ENCODE peak calls at places on chromosomes 16 and 17, in nine cellular contexts. J is pulmonary artery endothelial cell; O is C1 segment of cervical spinal cord; X is endodermal cell; L is GM23248; T is effector CD8-positive, alpha-beta T cell; A is H7; F is GM03348; W is activated naive CD8-positive, alpha-beta T cell treated with anti-CD3 and anti-CD28 coated beads, Interleukin-2, amount 50 U/mL, for 24 hours. N is an unnamed sample.

GRCh38 chr17:77741109-77741508 is 217.4 kb upstream of the TNRC6C start:
- DNase-seq in J (no peak), O (no peak), X (peak), L (no peak), T (peak), A (peak), F (no peak), W (peak), N (no peak)

GRCh38 chr17:45314761-45315549 is 1.9 kb downstream of the MAP3K14 start:
- DNase-seq in J (no peak), O (no peak), X (no peak), L (peak), T (no peak), A (no peak), F (no peak), W (no peak), N (no peak)

GRCh38 chr17:40622509-40622928 is 25.1 kb downstream of the SMARCE1 start:
- DNase-seq in J (no peak), O (no peak), X (no peak), L (no peak), T (no peak), A (no peak), F (no peak), W (peak), N (no peak)

GRCh38 chr16:50326835-50327465 is 41.8 kb downstream of the BRD7 start:
- DNase-seq in J (no peak), O (no peak), X (peak), L (peak), T (peak), A (peak), F (peak), W (peak), N (peak)

GRCh38 chr16:11725457-11725856 is 17.2 kb downstream of the TXNDC11 start:
- DNase-seq in J (no peak), O (no peak), X (no peak), L (peak), T (no peak), A (no peak), F (no peak), W (no peak), N (no peak)

GRCh38 chr16:70685938-70686375 is at the start of gene MTSS2:
- DNase-seq in J (no peak), O (peak), X (peak), L (peak), T (peak), A (peak), F (peak), W (peak), N (peak)

GRCh38 chr17:49575524-49576120 is at the start of gene NXPH3:
- DNase-seq in J (no peak), O (no peak), X (peak), L (peak), T (peak), A (peak), F (peak), W (peak), N (peak)

GRCh38 chr16:2752850-2753522 is 548 bp downstream of the SRRM2 start:
- DNase-seq in J (no peak), O (peak), X (no peak), L (peak), T (peak), A (peak), F (peak), W (peak), N (peak)

GRCh38 chr16:58197314-58198012 is 443 bp downstream of the CSNK2A2 start:
- DNase-seq in J (no peak), O (no peak), X (peak), L (peak), T (no peak), A (peak), F (peak), W (no peak), N (no peak)

GRCh38 chr17:73323622-73324455 is 12.0 kb upstream of the CDC42EP4 start:
- DNase-seq in J (no peak), O (no peak), X (peak), L (peak), T (no peak), A (peak), F (no peak), W (no peak), N (peak)

GRCh38 chr17:21170829-21171228 is 43.1 kb downstream of the TMEM11 start:
- DNase-seq in J (no peak), O (no peak), X (no peak), L (no peak), T (no peak), A (peak), F (peak), W (no peak), N (peak)

GRCh38 chr17:44005865-44006580 is 1.6 kb downstream of the NAGS start:
- DNase-seq in J (no peak), O (no peak), X (peak), L (peak), T (peak), A (peak), F (peak), W (peak), N (no peak)

GRCh38 chr16:74652249-74652648 is 14.4 kb downstream of the RFWD3 start:
- DNase-seq in J (no peak), O (no peak), X (no peak), L (no peak), T (no peak), A (no peak), F (no peak), W (no peak), N (no peak)

GRCh38 chr16:57882797-57883196 is 80.5 kb upstream of the KIFC3 start:
- DNase-seq in J (no peak), O (no peak), X (no peak), L (peak), T (no peak), A (peak), F (peak), W (no peak), N (peak)

GRCh38 chr17:39668141-39668924 is at the start of gene PNMT:
- DNase-seq in J (no peak), O (no peak), X (peak), L (peak), T (peak), A (peak), F (peak), W (peak), N (peak)

GRCh38 chr16:65071371-65072311 is 50.2 kb downstream of the CDH11 start:
- DNase-seq in J (no peak), O (peak), X (no peak), L (peak), T (no peak), A (no peak), F (peak), W (no peak), N (peak)

GRCh38 chr16:88504489-88505404 is 51.7 kb downstream of the ZFPM1 start:
- DNase-seq in J (no peak), O (no peak), X (no peak), L (no peak), T (no peak), A (no peak), F (no peak), W (no peak), N (no peak)

GRCh38 chr17:77863814-77864161 is 94.7 kb upstream of the TNRC6C start:
- DNase-seq in J (no peak), O (no peak), X (peak), L (peak), T (no peak), A (no peak), F (peak), W (no peak), N (peak)

GRCh38 chr17:41507315-41507880 is 2.0 kb upstream of the KRT13 start:
- DNase-seq in J (no peak), O (no peak), X (no peak), L (no peak), T (no peak), A (no peak), F (no peak), W (no peak), N (no peak)

GRCh38 chr16:27400751-27401620 is 988 bp upstream of the IL21R start:
- DNase-seq in J (no peak), O (no peak), X (no peak), L (peak), T (no peak), A (no peak), F (peak), W (no peak), N (peak)

GRCh38 chr17:78242024-78242742 is 10.8 kb downstream of the TMEM235 start:
- DNase-seq in J (no peak), O (no peak), X (peak), L (peak), T (no peak), A (no peak), F (no peak), W (no peak), N (no peak)

GRCh38 chr17:15240617-15241016 is 24.5 kb downstream of the PMP22 start:
- DNase-seq in J (no peak), O (no peak), X (no peak), L (no peak), T (no peak), A (no peak), F (no peak), W (no peak), N (no peak)

GRCh38 chr17:61205931-61206330 is 193.7 kb upstream of the TBX2 start:
- DNase-seq in J (no peak), O (no peak), X (no peak), L (no peak), T (no peak), A (no peak), F (no peak), W (no peak), N (no peak)